ENCODE peak calls at places on chromosomes 12 and 14, in eight cellular contexts. One of them, this sample, is unnamed.

GRCh38 chr14:63342381-63342780 is 23.6 kb upstream of the GPHB5 start:
- DNase-seq in left ventricle myocardium superior: no peak
- DNase-seq in left lobe of liver: no peak
- DNase-seq in stimulated activated CD4-positive, alpha-beta T cell treated with anti-CD3 and anti-CD28 coated beads, Interleukin-1b, Interleukin-23, amount 100 ng/mL, for 48 hours: no peak
- DNase-seq in ACHN: no peak
- DNase-seq in NCI-H774: no peak
- DNase-seq in stromal cell of bone marrow: peak; percentile 22
- DNase-seq in activated T-helper 2 cell treated with anti-CD3 and anti-CD28 coated beads, Interferon-gamma antibody, Interleukin-2, Interleukin-4, amounts not matched to agents 10 μg/mL and 5 μg/mL and 100 μg/mL, durations not matched to agents 14 hours and 24 hours and 36 hours: no peak
- DNase-seq in this sample: peak; percentile 27

GRCh38 chr14:69092840-69093422 is 60.0 kb downstream of the DCAF5 start:
- DNase-seq in left lobe of liver: no peak
- DNase-seq in stromal cell of bone marrow: no peak
- DNase-seq in ACHN: no peak
- DNase-seq in left ventricle myocardium superior: no peak
- DNase-seq in activated T-helper 2 cell treated with anti-CD3 and anti-CD28 coated beads, Interferon-gamma antibody, Interleukin-2, Interleukin-4, amounts not matched to agents 10 μg/mL and 5 μg/mL and 100 μg/mL, durations not matched to agents 14 hours and 24 hours and 36 hours: no peak
- DNase-seq in stimulated activated CD4-positive, alpha-beta T cell treated with anti-CD3 and anti-CD28 coated beads, Interleukin-1b, Interleukin-23, amount 100 ng/mL, for 48 hours: no peak
- DNase-seq in NCI-H774: no peak
- DNase-seq in this sample: no peak

GRCh38 chr12:31369712-31370521 is 44.0 kb upstream of the SINHCAF start:
- DNase-seq in NCI-H774: peak; percentile 79
- DNase-seq in left lobe of liver: no peak
- DNase-seq in activated T-helper 2 cell treated with anti-CD3 and anti-CD28 coated beads, Interferon-gamma antibody, Interleukin-2, Interleukin-4, amounts not matched to agents 10 μg/mL and 5 μg/mL and 100 μg/mL, durations not matched to agents 14 hours and 24 hours and 36 hours: no peak
- DNase-seq in stromal cell of bone marrow: peak; percentile 49
- DNase-seq in left ventricle myocardium superior: no peak
- DNase-seq in ACHN: no peak
- DNase-seq in stimulated activated CD4-positive, alpha-beta T cell treated with anti-CD3 and anti-CD28 coated beads, Interleukin-1b, Interleukin-23, amount 100 ng/mL, for 48 hours: no peak
- DNase-seq in this sample: peak; percentile 48

GRCh38 chr12:75720807-75721206 is 209.4 kb upstream of the KRR1 start:
- DNase-seq in stromal cell of bone marrow: no peak
- DNase-seq in ACHN: no peak
- DNase-seq in stimulated activated CD4-positive, alpha-beta T cell treated with anti-CD3 and anti-CD28 coated beads, Interleukin-1b, Interleukin-23, amount 100 ng/mL, for 48 hours: no peak
- DNase-seq in left lobe of liver: no peak
- DNase-seq in activated T-helper 2 cell treated with anti-CD3 and anti-CD28 coated beads, Interferon-gamma antibody, Interleukin-2, Interleukin-4, amounts not matched to agents 10 μg/mL and 5 μg/mL and 100 μg/mL, durations not matched to agents 14 hours and 24 hours and 36 hours: no peak
- DNase-seq in left ventricle myocardium superior: no peak
- DNase-seq in NCI-H774: no peak
- DNase-seq in this sample: no peak

GRCh38 chr12:127130506-127131100 is 1136.4 kb upstream of the TMEM132C start:
- DNase-seq in stromal cell of bone marrow: peak; percentile 31
- DNase-seq in NCI-H774: no peak
- DNase-seq in activated T-helper 2 cell treated with anti-CD3 and anti-CD28 coated beads, Interferon-gamma antibody, Interleukin-2, Interleukin-4, amounts not matched to agents 10 μg/mL and 5 μg/mL and 100 μg/mL, durations not matched to agents 14 hours and 24 hours and 36 hours: no peak
- DNase-seq in ACHN: no peak
- DNase-seq in left lobe of liver: peak; percentile 69
- DNase-seq in left ventricle myocardium superior: no peak
- DNase-seq in stimulated activated CD4-positive, alpha-beta T cell treated with anti-CD3 and anti-CD28 coated beads, Interleukin-1b, Interleukin-23, amount 100 ng/mL, for 48 hours: no peak
- DNase-seq in this sample: no peak

GRCh38 chr12:102526701-102527100 is 46.3 kb upstream of the IGF1 start:
- DNase-seq in activated T-helper 2 cell treated with anti-CD3 and anti-CD28 coated beads, Interferon-gamma antibody, Interleukin-2, Interleukin-4, amounts not matched to agents 10 μg/mL and 5 μg/mL and 100 μg/mL, durations not matched to agents 14 hours and 24 hours and 36 hours: no peak
- DNase-seq in NCI-H774: no peak
- DNase-seq in left ventricle myocardium superior: no peak
- DNase-seq in ACHN: no peak
- DNase-seq in left lobe of liver: no peak
- DNase-seq in stromal cell of bone marrow: peak; percentile 12
- DNase-seq in stimulated activated CD4-positive, alpha-beta T cell treated with anti-CD3 and anti-CD28 coated beads, Interleukin-1b, Interleukin-23, amount 100 ng/mL, for 48 hours: no peak
- DNase-seq in this sample: no peak

GRCh38 chr12:67241482-67241881 is 27.7 kb upstream of the CAND1 start:
- DNase-seq in NCI-H774: no peak
- DNase-seq in stromal cell of bone marrow: peak; percentile 14
- DNase-seq in stimulated activated CD4-positive, alpha-beta T cell treated with anti-CD3 and anti-CD28 coated beads, Interleukin-1b, Interleukin-23, amount 100 ng/mL, for 48 hours: no peak
- DNase-seq in activated T-helper 2 cell treated with anti-CD3 and anti-CD28 coated beads, Interferon-gamma antibody, Interleukin-2, Interleukin-4, amounts not matched to agents 10 μg/mL and 5 μg/mL and 100 μg/mL, durations not matched to agents 14 hours and 24 hours and 36 hours: no peak
- DNase-seq in left ventricle myocardium superior: no peak
- DNase-seq in left lobe of liver: no peak
- DNase-seq in ACHN: no peak
- DNase-seq in this sample: peak; percentile 5

GRCh38 chr14:96140964-96141363 is 63.7 kb upstream of the BDKRB2 start:
- DNase-seq in left lobe of liver: no peak
- DNase-seq in activated T-helper 2 cell treated with anti-CD3 and anti-CD28 coated beads, Interferon-gamma antibody, Interleukin-2, Interleukin-4, amounts not matched to agents 10 μg/mL and 5 μg/mL and 100 μg/mL, durations not matched to agents 14 hours and 24 hours and 36 hours: no peak
- DNase-seq in stromal cell of bone marrow: no peak
- DNase-seq in stimulated activated CD4-positive, alpha-beta T cell treated with anti-CD3 and anti-CD28 coated beads, Interleukin-1b, Interleukin-23, amount 100 ng/mL, for 48 hours: no peak
- DNase-seq in left ventricle myocardium superior: no peak
- DNase-seq in ACHN: no peak
- DNase-seq in NCI-H774: no peak
- DNase-seq in this sample: no peak

GRCh38 chr14:75587388-75587787 is 9.0 kb downstream of the FLVCR2 start:
- DNase-seq in stromal cell of bone marrow: no peak
- DNase-seq in ACHN: no peak
- DNase-seq in NCI-H774: no peak
- DNase-seq in activated T-helper 2 cell treated with anti-CD3 and anti-CD28 coated beads, Interferon-gamma antibody, Interleukin-2, Interleukin-4, amounts not matched to agents 10 μg/mL and 5 μg/mL and 100 μg/mL, durations not matched to agents 14 hours and 24 hours and 36 hours: no peak
- DNase-seq in left ventricle myocardium superior: no peak
- DNase-seq in left lobe of liver: no peak
- DNase-seq in stimulated activated CD4-positive, alpha-beta T cell treated with anti-CD3 and anti-CD28 coated beads, Interleukin-1b, Interleukin-23, amount 100 ng/mL, for 48 hours: no peak
- DNase-seq in this sample: no peak

GRCh38 chr12:111819191-111820158 is 22.6 kb upstream of the MAPKAPK5 start:
- DNase-seq in left lobe of liver: no peak
- DNase-seq in left ventricle myocardium superior: no peak
- DNase-seq in stromal cell of bone marrow: no peak
- DNase-seq in activated T-helper 2 cell treated with anti-CD3 and anti-CD28 coated beads, Interferon-gamma antibody, Interleukin-2, Interleukin-4, amounts not matched to agents 10 μg/mL and 5 μg/mL and 100 μg/mL, durations not matched to agents 14 hours and 24 hours and 36 hours: no peak
- DNase-seq in NCI-H774: peak; percentile 75
- DNase-seq in stimulated activated CD4-positive, alpha-beta T cell treated with anti-CD3 and anti-CD28 coated beads, Interleukin-1b, Interleukin-23, amount 100 ng/mL, for 48 hours: no peak
- DNase-seq in ACHN: no peak
- DNase-seq in this sample: no peak

GRCh38 chr12:79296128-79296527 is 394.6 kb downstream of the PAWR start:
- DNase-seq in stimulated activated CD4-positive, alpha-beta T cell treated with anti-CD3 and anti-CD28 coated beads, Interleukin-1b, Interleukin-23, amount 100 ng/mL, for 48 hours: no peak
- DNase-seq in NCI-H774: no peak
- DNase-seq in left ventricle myocardium superior: no peak
- DNase-seq in activated T-helper 2 cell treated with anti-CD3 and anti-CD28 coated beads, Interferon-gamma antibody, Interleukin-2, Interleukin-4, amounts not matched to agents 10 μg/mL and 5 μg/mL and 100 μg/mL, durations not matched to agents 14 hours and 24 hours and 36 hours: no peak
- DNase-seq in left lobe of liver: no peak
- DNase-seq in stromal cell of bone marrow: no peak
- DNase-seq in ACHN: no peak
- DNase-seq in this sample: no peak

GRCh38 chr12:113174461-113175384 is 10.6 kb downstream of the DDX54 start:
- DNase-seq in NCI-H774: peak; percentile 22
- DNase-seq in left lobe of liver: peak; percentile 70
- DNase-seq in stimulated activated CD4-positive, alpha-beta T cell treated with anti-CD3 and anti-CD28 coated beads, Interleukin-1b, Interleukin-23, amount 100 ng/mL, for 48 hours: peak; percentile 81
- DNase-seq in stromal cell of bone marrow: peak; percentile 40
- DNase-seq in activated T-helper 2 cell treated with anti-CD3 and anti-CD28 coated beads, Interferon-gamma antibody, Interleukin-2, Interleukin-4, amounts not matched to agents 10 μg/mL and 5 μg/mL and 100 μg/mL, durations not matched to agents 14 hours and 24 hours and 36 hours: peak; percentile 63
- DNase-seq in ACHN: peak; percentile 86
- DNase-seq in left ventricle myocardium superior: peak; percentile 82
- DNase-seq in this sample: no peak

GRCh38 chr14:77409131-77409533 is 14.2 kb downstream of the NOXRED1 start:
- DNase-seq in left lobe of liver: no peak
- DNase-seq in stromal cell of bone marrow: no peak
- DNase-seq in stimulated activated CD4-positive, alpha-beta T cell treated with anti-CD3 and anti-CD28 coated beads, Interleukin-1b, Interleukin-23, amount 100 ng/mL, for 48 hours: peak; percentile 2
- DNase-seq in activated T-helper 2 cell treated with anti-CD3 and anti-CD28 coated beads, Interferon-gamma antibody, Interleukin-2, Interleukin-4, amounts not matched to agents 10 μg/mL and 5 μg/mL and 100 μg/mL, durations not matched to agents 14 hours and 24 hours and 36 hours: no peak
- DNase-seq in left ventricle myocardium superior: no peak
- DNase-seq in ACHN: no peak
- DNase-seq in NCI-H774: no peak
- DNase-seq in this sample: no peak

GRCh38 chr12:105804591-105805265 is 334.0 kb downstream of the NUAK1 start:
- DNase-seq in ACHN: no peak
- DNase-seq in left ventricle myocardium superior: no peak
- DNase-seq in activated T-helper 2 cell treated with anti-CD3 and anti-CD28 coated beads, Interferon-gamma antibody, Interleukin-2, Interleukin-4, amounts not matched to agents 10 μg/mL and 5 μg/mL and 100 μg/mL, durations not matched to agents 14 hours and 24 hours and 36 hours: no peak
- DNase-seq in stromal cell of bone marrow: no peak
- DNase-seq in stimulated activated CD4-positive, alpha-beta T cell treated with anti-CD3 and anti-CD28 coated beads, Interleukin-1b, Interleukin-23, amount 100 ng/mL, for 48 hours: no peak
- DNase-seq in NCI-H774: no peak
- DNase-seq in left lobe of liver: no peak
- DNase-seq in this sample: no peak

GRCh38 chr12:119182701-119183493 is 4.2 kb downstream of the HSPB8 start:
- DNase-seq in left lobe of liver: no peak
- DNase-seq in NCI-H774: no peak
- DNase-seq in activated T-helper 2 cell treated with anti-CD3 and anti-CD28 coated beads, Interferon-gamma antibody, Interleukin-2, Interleukin-4, amounts not matched to agents 10 μg/mL and 5 μg/mL and 100 μg/mL, durations not matched to agents 14 hours and 24 hours and 36 hours: no peak
- DNase-seq in left ventricle myocardium superior: no peak
- DNase-seq in stimulated activated CD4-positive, alpha-beta T cell treated with anti-CD3 and anti-CD28 coated beads, Interleukin-1b, Interleukin-23, amount 100 ng/mL, for 48 hours: no peak
- DNase-seq in ACHN: peak; percentile 80
- DNase-seq in stromal cell of bone marrow: no peak
- DNase-seq in this sample: no peak

GRCh38 chr14:55028476-55028875 is 1.4 kb downstream of the SOCS4 start:
- DNase-seq in ACHN: no peak
- DNase-seq in left ventricle myocardium superior: no peak
- DNase-seq in stromal cell of bone marrow: no peak
- DNase-seq in stimulated activated CD4-positive, alpha-beta T cell treated with anti-CD3 and anti-CD28 coated beads, Interleukin-1b, Interleukin-23, amount 100 ng/mL, for 48 hours: no peak
- DNase-seq in activated T-helper 2 cell treated with anti-CD3 and anti-CD28 coated beads, Interferon-gamma antibody, Interleukin-2, Interleukin-4, amounts not matched to agents 10 μg/mL and 5 μg/mL and 100 μg/mL, durations not matched to agents 14 hours and 24 hours and 36 hours: no peak
- DNase-seq in left lobe of liver: no peak
- DNase-seq in NCI-H774: no peak
- DNase-seq in this sample: no peak

GRCh38 chr14:96653597-96653996 is 143.6 kb upstream of the VRK1 start:
- DNase-seq in NCI-H774: no peak
- DNase-seq in left lobe of liver: no peak
- DNase-seq in activated T-helper 2 cell treated with anti-CD3 and anti-CD28 coated beads, Interferon-gamma antibody, Interleukin-2, Interleukin-4, amounts not matched to agents 10 μg/mL and 5 μg/mL and 100 μg/mL, durations not matched to agents 14 hours and 24 hours and 36 hours: no peak
- DNase-seq in stromal cell of bone marrow: no peak
- DNase-seq in ACHN: no peak
- DNase-seq in left ventricle myocardium superior: no peak
- DNase-seq in stimulated activated CD4-positive, alpha-beta T cell treated with anti-CD3 and anti-CD28 coated beads, Interleukin-1b, Interleukin-23, amount 100 ng/mL, for 48 hours: no peak
- DNase-seq in this sample: no peak

GRCh38 chr14:74437654-74438053 is 11.6 kb upstream of the SYNDIG1L start:
- DNase-seq in left ventricle myocardium superior: no peak
- DNase-seq in stromal cell of bone marrow: no peak
- DNase-seq in left lobe of liver: no peak
- DNase-seq in activated T-helper 2 cell treated with anti-CD3 and anti-CD28 coated beads, Interferon-gamma antibody, Interleukin-2, Interleukin-4, amounts not matched to agents 10 μg/mL and 5 μg/mL and 100 μg/mL, durations not matched to agents 14 hours and 24 hours and 36 hours: no peak
- DNase-seq in stimulated activated CD4-positive, alpha-beta T cell treated with anti-CD3 and anti-CD28 coated beads, Interleukin-1b, Interleukin-23, amount 100 ng/mL, for 48 hours: no peak
- DNase-seq in NCI-H774: no peak
- DNase-seq in ACHN: peak; percentile 4
- DNase-seq in this sample: no peak

GRCh38 chr12:101172316-101172715 is 37.7 kb downstream of the SLC5A8 start:
- DNase-seq in ACHN: peak; percentile 48
- DNase-seq in left ventricle myocardium superior: no peak
- DNase-seq in left lobe of liver: no peak
- DNase-seq in stimulated activated CD4-positive, alpha-beta T cell treated with anti-CD3 and anti-CD28 coated beads, Interleukin-1b, Interleukin-23, amount 100 ng/mL, for 48 hours: no peak
- DNase-seq in stromal cell of bone marrow: no peak
- DNase-seq in NCI-H774: no peak
- DNase-seq in activated T-helper 2 cell treated with anti-CD3 and anti-CD28 coated beads, Interferon-gamma antibody, Interleukin-2, Interleukin-4, amounts not matched to agents 10 μg/mL and 5 μg/mL and 100 μg/mL, durations not matched to agents 14 hours and 24 hours and 36 hours: no peak
- DNase-seq in this sample: no peak

GRCh38 chr14:71539660-71540285 is 392.5 kb upstream of the RGS6 start:
- DNase-seq in activated T-helper 2 cell treated with anti-CD3 and anti-CD28 coated beads, Interferon-gamma antibody, Interleukin-2, Interleukin-4, amounts not matched to agents 10 μg/mL and 5 μg/mL and 100 μg/mL, durations not matched to agents 14 hours and 24 hours and 36 hours: no peak
- DNase-seq in ACHN: no peak
- DNase-seq in left lobe of liver: no peak
- DNase-seq in stromal cell of bone marrow: no peak
- DNase-seq in left ventricle myocardium superior: no peak
- DNase-seq in NCI-H774: no peak
- DNase-seq in stimulated activated CD4-positive, alpha-beta T cell treated with anti-CD3 and anti-CD28 coated beads, Interleukin-1b, Interleukin-23, amount 100 ng/mL, for 48 hours: no peak
- DNase-seq in this sample: no peak

GRCh38 chr14:63673255-63673654 is 31.6 kb upstream of the WDR89 start:
- DNase-seq in left lobe of liver: no peak
- DNase-seq in left ventricle myocardium superior: no peak
- DNase-seq in NCI-H774: no peak
- DNase-seq in ACHN: no peak
- DNase-seq in stromal cell of bone marrow: no peak
- DNase-seq in stimulated activated CD4-positive, alpha-beta T cell treated with anti-CD3 and anti-CD28 coated beads, Interleukin-1b, Interleukin-23, amount 100 ng/mL, for 48 hours: no peak
- DNase-seq in activated T-helper 2 cell treated with anti-CD3 and anti-CD28 coated beads, Interferon-gamma antibody, Interleukin-2, Interleukin-4, amounts not matched to agents 10 μg/mL and 5 μg/mL and 100 μg/mL, durations not matched to agents 14 hours and 24 hours and 36 hours: no peak
- DNase-seq in this sample: no peak

GRCh38 chr12:122865268-122866231 is 30.3 kb downstream of the HIP1R start:
- DNase-seq in left lobe of liver: peak; percentile 96
- DNase-seq in stimulated activated CD4-positive, alpha-beta T cell treated with anti-CD3 and anti-CD28 coated beads, Interleukin-1b, Interleukin-23, amount 100 ng/mL, for 48 hours: no peak
- DNase-seq in activated T-helper 2 cell treated with anti-CD3 and anti-CD28 coated beads, Interferon-gamma antibody, Interleukin-2, Interleukin-4, amounts not matched to agents 10 μg/mL and 5 μg/mL and 100 μg/mL, durations not matched to agents 14 hours and 24 hours and 36 hours: no peak
- DNase-seq in stromal cell of bone marrow: no peak
- DNase-seq in left ventricle myocardium superior: peak; percentile 75
- DNase-seq in ACHN: peak; percentile 68
- DNase-seq in NCI-H774: peak; percentile 8
- DNase-seq in this sample: no peak

GRCh38 chr12:52418576-52419110 is 12.5 kb upstream of the KRT82 start:
- DNase-seq in activated T-helper 2 cell treated with anti-CD3 and anti-CD28 coated beads, Interferon-gamma antibody, Interleukin-2, Interleukin-4, amounts not matched to agents 10 μg/mL and 5 μg/mL and 100 μg/mL, durations not matched to agents 14 hours and 24 hours and 36 hours: no peak
- DNase-seq in stimulated activated CD4-positive, alpha-beta T cell treated with anti-CD3 and anti-CD28 coated beads, Interleukin-1b, Interleukin-23, amount 100 ng/mL, for 48 hours: no peak
- DNase-seq in stromal cell of bone marrow: no peak
- DNase-seq in left lobe of liver: no peak
- DNase-seq in left ventricle myocardium superior: no peak
- DNase-seq in NCI-H774: no peak
- DNase-seq in ACHN: no peak
- DNase-seq in this sample: no peak

GRCh38 chr12:128661216-128661550 is 162.6 kb downstream of the SLC15A4 start:
- DNase-seq in left ventricle myocardium superior: no peak
- DNase-seq in stimulated activated CD4-positive, alpha-beta T cell treated with anti-CD3 and anti-CD28 coated beads, Interleukin-1b, Interleukin-23, amount 100 ng/mL, for 48 hours: no peak
- DNase-seq in stromal cell of bone marrow: no peak
- DNase-seq in ACHN: no peak
- DNase-seq in activated T-helper 2 cell treated with anti-CD3 and anti-CD28 coated beads, Interferon-gamma antibody, Interleukin-2, Interleukin-4, amounts not matched to agents 10 μg/mL and 5 μg/mL and 100 μg/mL, durations not matched to agents 14 hours and 24 hours and 36 hours: no peak
- DNase-seq in left lobe of liver: no peak
- DNase-seq in NCI-H774: peak; percentile 76
- DNase-seq in this sample: no peak

GRCh38 chr12:39145175-39145999 is 240.0 kb upstream of the CPNE8 start:
- DNase-seq in stromal cell of bone marrow: no peak
- DNase-seq in activated T-helper 2 cell treated with anti-CD3 and anti-CD28 coated beads, Interferon-gamma antibody, Interleukin-2, Interleukin-4, amounts not matched to agents 10 μg/mL and 5 μg/mL and 100 μg/mL, durations not matched to agents 14 hours and 24 hours and 36 hours: peak; percentile 39
- DNase-seq in NCI-H774: no peak
- DNase-seq in stimulated activated CD4-positive, alpha-beta T cell treated with anti-CD3 and anti-CD28 coated beads, Interleukin-1b, Interleukin-23, amount 100 ng/mL, for 48 hours: peak; percentile 50
- DNase-seq in ACHN: peak; percentile 77
- DNase-seq in left ventricle myocardium superior: peak; percentile 80
- DNase-seq in left lobe of liver: no peak
- DNase-seq in this sample: no peak